ENCODE peak calls at places on chromosome 12, in four cellular contexts. E, C, U and W are unnamed samples.

GRCh38 chr12:40917561-40917960 is 225.3 kb downstream of the CNTN1 start:
- DNase-seq in E (no peak), C (no peak), U (no peak), W (no peak)

GRCh38 chr12:64560395-64561301 is 49.6 kb upstream of the RASSF3 start:
- DNase-seq in E (peak), C (peak), U (peak), W (no peak)

GRCh38 chr12:76137611-76138010 is 53.1 kb upstream of the NAP1L1 start:
- DNase-seq in E (peak), C (no peak), U (no peak), W (no peak)

GRCh38 chr12:86193931-86194330 is 62.3 kb downstream of the MGAT4C start:
- DNase-seq in E (peak), C (no peak), U (peak), W (no peak)

GRCh38 chr12:113757223-113758002 is 208.7 kb downstream of the RBM19 start:
- DNase-seq in E (no peak), C (no peak), U (no peak), W (no peak)

GRCh38 chr12:9634177-9634803 is 26.6 kb upstream of the KLRB1 start:
- DNase-seq in E (peak), C (peak), U (no peak), W (peak)

GRCh38 chr12:123064885-123065619 is 84.6 kb downstream of the ARL6IP4 start:
- DNase-seq in E (no peak), C (no peak), U (no peak), W (no peak)

GRCh38 chr12:100186071-100186470 is 14.5 kb upstream of the ACTR6 start:
- DNase-seq in E (no peak), C (no peak), U (no peak), W (no peak)

GRCh38 chr12:57759360-57759980 is 4.6 kb downstream of the MARCHF9 start:
- DNase-seq in E (peak), C (no peak), U (no peak), W (peak)
- TF ChIP-seq CTCF in E (peak), C (peak), U (peak), W (peak)

GRCh38 chr12:104733717-104734175 is 224.3 kb downstream of the SLC41A2 start:
- DNase-seq in E (no peak), C (no peak), U (no peak), W (peak)
- TF ChIP-seq CTCF in E (no peak), C (peak), U (no peak), W (peak)

GRCh38 chr12:122064034-122064777 is 14.3 kb upstream of the MLXIP start:
- DNase-seq in E (peak), C (peak), U (no peak), W (peak)
- TF ChIP-seq CTCF in E (peak), C (peak), U (peak), W (no peak)

GRCh38 chr12:90695415-90695814 is 259.6 kb downstream of the CCER1 start:
- DNase-seq in E (no peak), C (no peak), U (no peak), W (no peak)
- TF ChIP-seq CTCF in E (peak), C (peak), U (peak), W (no peak)

GRCh38 chr12:57110189-57111045 is 745 bp downstream of the STAT6 start:
- DNase-seq in E (no peak), C (peak), U (no peak), W (peak)
- TF ChIP-seq CTCF in E (no peak), C (no peak), U (no peak), W (no peak)